ENCODE peak calls at places on chromosomes 4 and X, in four cellular contexts. One of them, this sample, is unnamed.

GRCh38 chrX:45505214-45505613 is 304.5 kb upstream of the DIPK2B start:
- DNase-seq in esophagus squamous epithelium: no peak
- DNase-seq in cardiac fibroblast: peak
- DNase-seq in lung: no peak
- DNase-seq in this sample: no peak

GRCh38 chr4:179989975-179990374 is 2253.2 kb upstream of the TENM3 start:
- DNase-seq in esophagus squamous epithelium: no peak
- DNase-seq in cardiac fibroblast: no peak
- DNase-seq in lung: no peak
- DNase-seq in this sample: peak

GRCh38 chr4:14880805-14881204 is 121.5 kb upstream of the CPEB2 start:
- DNase-seq in esophagus squamous epithelium: no peak
- DNase-seq in cardiac fibroblast: no peak
- DNase-seq in lung: no peak
- DNase-seq in this sample: no peak

GRCh38 chrX:129636175-129636681 is 18.5 kb downstream of the APLN start:
- DNase-seq in esophagus squamous epithelium: no peak
- DNase-seq in cardiac fibroblast: no peak
- DNase-seq in lung: no peak
- DNase-seq in this sample: no peak

GRCh38 chrX:94178145-94178790 is 504.3 kb downstream of the FAM133A start:
- DNase-seq in esophagus squamous epithelium: no peak
- DNase-seq in cardiac fibroblast: peak
- DNase-seq in lung: no peak
- DNase-seq in this sample: no peak

GRCh38 chrX:30364229-30364628 is 55.0 kb upstream of the NR0B1 start:
- DNase-seq in esophagus squamous epithelium: no peak
- DNase-seq in cardiac fibroblast: no peak
- DNase-seq in lung: no peak
- DNase-seq in this sample: no peak

GRCh38 chr4:4690854-4691253 is 149.0 kb upstream of the STX18 start:
- DNase-seq in esophagus squamous epithelium: no peak
- DNase-seq in cardiac fibroblast: no peak
- DNase-seq in lung: no peak
- DNase-seq in this sample: no peak

GRCh38 chrX:107541244-107541643 is 87.1 kb upstream of the PRPS1 start:
- DNase-seq in esophagus squamous epithelium: no peak
- DNase-seq in cardiac fibroblast: peak
- DNase-seq in lung: no peak
- DNase-seq in this sample: no peak

GRCh38 chr4:79576480-79576803 is 168.4 kb upstream of the GK2 start:
- DNase-seq in esophagus squamous epithelium: no peak
- DNase-seq in cardiac fibroblast: peak
- DNase-seq in lung: no peak
- DNase-seq in this sample: no peak

GRCh38 chr4:83438719-83439118 is 16.9 kb downstream of the HELQ start:
- DNase-seq in esophagus squamous epithelium: no peak
- DNase-seq in cardiac fibroblast: peak
- DNase-seq in lung: no peak
- DNase-seq in this sample: no peak

GRCh38 chr4:161663844-161664243 is 500.0 kb downstream of the FSTL5 start:
- DNase-seq in esophagus squamous epithelium: no peak
- DNase-seq in cardiac fibroblast: no peak
- DNase-seq in lung: no peak
- DNase-seq in this sample: no peak

GRCh38 chr4:177492022-177492421 is 49.8 kb upstream of the AGA start:
- DNase-seq in esophagus squamous epithelium: no peak
- DNase-seq in cardiac fibroblast: no peak
- DNase-seq in lung: no peak
- DNase-seq in this sample: no peak

GRCh38 chrX:107146670-107147069 is 28.0 kb upstream of the RBM41 start:
- DNase-seq in esophagus squamous epithelium: no peak
- DNase-seq in cardiac fibroblast: peak
- DNase-seq in lung: no peak
- DNase-seq in this sample: no peak

GRCh38 chr4:48635310-48635709 is 144.8 kb downstream of the FRYL start:
- DNase-seq in esophagus squamous epithelium: no peak
- DNase-seq in cardiac fibroblast: peak
- DNase-seq in lung: no peak
- DNase-seq in this sample: no peak

GRCh38 chr4:132001542-132001941 is 1147.6 kb upstream of the PCDH10 start:
- DNase-seq in esophagus squamous epithelium: no peak
- DNase-seq in cardiac fibroblast: peak
- DNase-seq in lung: no peak
- DNase-seq in this sample: no peak

GRCh38 chr4:7922466-7922865 is 17.2 kb downstream of the AFAP1 start:
- DNase-seq in esophagus squamous epithelium: no peak
- DNase-seq in cardiac fibroblast: no peak
- DNase-seq in lung: no peak
- DNase-seq in this sample: no peak

GRCh38 chrX:147917700-147918694 is 6.3 kb downstream of the FMR1 start:
- DNase-seq in esophagus squamous epithelium: no peak
- DNase-seq in cardiac fibroblast: peak
- DNase-seq in lung: no peak
- DNase-seq in this sample: peak

GRCh38 chrX:135740683-135741149 is 27.3 kb downstream of the CT45A3 start:
- DNase-seq in esophagus squamous epithelium: no peak
- DNase-seq in cardiac fibroblast: peak
- DNase-seq in lung: no peak
- DNase-seq in this sample: peak

GRCh38 chr4:61493041-61493440 is 292.9 kb downstream of the ADGRL3 start:
- DNase-seq in esophagus squamous epithelium: no peak
- DNase-seq in cardiac fibroblast: no peak
- DNase-seq in lung: no peak
- DNase-seq in this sample: no peak

GRCh38 chrX:153687121-153688039 is at the start of gene SLC6A8:
- DNase-seq in esophagus squamous epithelium: no peak
- DNase-seq in cardiac fibroblast: peak
- DNase-seq in lung: peak
- DNase-seq in this sample: no peak

GRCh38 chrX:112643721-112644120 is 36.0 kb downstream of the LHFPL1 start:
- DNase-seq in esophagus squamous epithelium: no peak
- DNase-seq in cardiac fibroblast: no peak
- DNase-seq in lung: no peak
- DNase-seq in this sample: peak

GRCh38 chrX:48703642-48704481 is 7.3 kb downstream of the SUV39H1 start:
- DNase-seq in esophagus squamous epithelium: no peak
- DNase-seq in cardiac fibroblast: peak
- DNase-seq in lung: no peak
- DNase-seq in this sample: no peak

GRCh38 chr4:126766266-126766665 is 866.5 kb upstream of the INTU start:
- DNase-seq in esophagus squamous epithelium: no peak
- DNase-seq in cardiac fibroblast: no peak
- DNase-seq in lung: no peak
- DNase-seq in this sample: no peak

GRCh38 chr4:58617226-58617625 is 1507.0 kb upstream of the IGFBP7 start:
- DNase-seq in esophagus squamous epithelium: no peak
- DNase-seq in cardiac fibroblast: no peak
- DNase-seq in lung: no peak
- DNase-seq in this sample: no peak

GRCh38 chrX:131752493-131753198 is 208.8 kb downstream of the OR13H1 start:
- DNase-seq in esophagus squamous epithelium: peak
- DNase-seq in cardiac fibroblast: no peak
- DNase-seq in lung: peak
- DNase-seq in this sample: peak

GRCh38 chr4:2588259-2588658 is 51.8 kb downstream of the FAM193A start:
- DNase-seq in esophagus squamous epithelium: no peak
- DNase-seq in cardiac fibroblast: no peak
- DNase-seq in lung: no peak
- DNase-seq in this sample: no peak

GRCh38 chr4:12852338-12853307 is 631.5 kb downstream of the RAB28 start:
- DNase-seq in esophagus squamous epithelium: no peak
- DNase-seq in cardiac fibroblast: peak
- DNase-seq in lung: no peak
- DNase-seq in this sample: peak

GRCh38 chr4:115841873-115842272 is 728.5 kb upstream of the NDST4 start:
- DNase-seq in esophagus squamous epithelium: no peak
- DNase-seq in cardiac fibroblast: no peak
- DNase-seq in lung: no peak
- DNase-seq in this sample: no peak

GRCh38 chrX:38970845-38971244 is 169.6 kb downstream of the MID1IP1 start:
- DNase-seq in esophagus squamous epithelium: no peak
- DNase-seq in cardiac fibroblast: no peak
- DNase-seq in lung: no peak
- DNase-seq in this sample: no peak

DNA sequence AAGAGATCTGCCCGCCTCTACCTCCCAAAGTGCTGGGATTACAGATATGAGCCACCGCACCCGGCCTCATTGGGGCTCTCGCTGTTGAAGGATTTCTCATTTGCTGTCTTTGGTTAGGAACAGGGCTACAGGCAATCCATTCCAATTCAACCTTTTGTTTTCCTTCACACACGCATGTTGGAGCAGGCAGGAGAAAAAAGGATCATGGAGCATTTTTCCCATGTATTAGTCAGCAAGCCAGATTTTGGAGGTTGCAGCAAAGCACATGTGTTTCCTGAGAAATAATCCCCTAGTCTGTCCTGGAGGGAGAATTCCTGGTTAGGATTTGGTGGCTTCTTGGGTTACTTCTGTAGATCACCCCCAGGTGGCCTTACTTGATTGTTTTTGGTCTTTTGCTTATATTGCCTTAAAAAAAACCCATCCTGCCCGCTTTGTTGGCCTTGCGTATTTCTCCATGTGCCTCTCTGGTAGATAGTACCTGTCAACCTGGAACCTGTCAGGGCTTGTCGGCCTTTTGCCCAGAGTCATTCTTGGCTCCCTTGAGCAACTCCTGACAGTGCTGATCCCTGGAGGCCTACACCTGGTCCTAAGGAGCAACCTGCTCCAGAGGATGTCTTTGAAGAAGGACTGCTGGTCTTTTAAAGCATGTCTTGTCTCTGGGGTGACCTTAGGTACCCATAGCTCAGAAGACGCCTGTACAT is 82.4 kb upstream of the CLCN4 start:
- DNase-seq in esophagus squamous epithelium: no peak
- DNase-seq in cardiac fibroblast: no peak
- DNase-seq in lung: no peak
- DNase-seq in this sample: no peak
- H3K4me3 ChIP-seq in esophagus squamous epithelium: no peak
- H3K4me3 ChIP-seq in cardiac fibroblast: no peak
- H3K4me3 ChIP-seq in lung: no peak
- H3K4me3 ChIP-seq in this sample: no peak

GRCh38 chr4:155796031-155796430 is 37.2 kb downstream of the GUCY1B1 start:
- DNase-seq in esophagus squamous epithelium: no peak
- DNase-seq in cardiac fibroblast: peak
- DNase-seq in lung: no peak
- DNase-seq in this sample: no peak
- TF ChIP-seq CTCF in esophagus squamous epithelium: peak
- TF ChIP-seq CTCF in cardiac fibroblast: peak
- TF ChIP-seq CTCF in lung: no peak
- TF ChIP-seq CTCF in this sample: peak

DNA sequence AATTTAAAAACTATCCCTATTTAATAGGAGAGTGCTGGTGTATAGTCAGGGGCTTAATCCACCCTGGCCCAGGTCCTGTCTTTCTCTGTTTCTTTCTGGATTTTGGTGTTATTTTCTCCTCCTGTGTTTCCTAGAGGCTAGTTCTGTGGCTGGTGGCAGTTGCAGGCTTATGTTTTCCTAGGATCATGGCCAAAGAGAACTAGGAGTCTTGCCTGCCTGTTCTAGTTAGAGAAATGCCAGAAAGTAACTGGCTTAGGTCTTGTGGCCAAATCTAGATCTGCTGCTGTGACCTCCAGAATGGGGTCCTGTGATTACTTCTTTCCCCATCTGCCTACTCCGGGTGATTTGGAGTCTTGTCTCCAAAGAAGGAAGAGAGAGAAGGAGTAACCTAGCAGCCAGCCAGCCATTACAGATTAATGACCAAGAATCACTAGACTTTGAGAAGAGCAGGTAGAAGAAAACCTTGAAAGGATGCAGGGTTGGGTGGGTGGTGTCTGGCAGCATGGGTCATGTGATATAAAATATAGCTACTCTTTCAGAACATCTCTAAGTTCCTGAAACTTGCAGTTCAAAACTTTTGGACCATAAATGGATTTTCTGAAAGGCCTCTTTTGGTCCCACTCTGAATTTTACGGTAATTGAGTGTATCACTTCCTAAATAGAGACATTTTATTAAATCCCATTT is 117.9 kb downstream of the STIM2 start:
- DNase-seq in esophagus squamous epithelium: no peak
- DNase-seq in cardiac fibroblast: no peak
- DNase-seq in lung: no peak
- DNase-seq in this sample: no peak
- H3K4me3 ChIP-seq in esophagus squamous epithelium: no peak
- H3K4me3 ChIP-seq in cardiac fibroblast: no peak
- H3K4me3 ChIP-seq in lung: no peak
- H3K4me3 ChIP-seq in this sample: no peak

GRCh38 chrX:117744958-117745357 is 371.7 kb downstream of the KLHL13 start:
- DNase-seq in esophagus squamous epithelium: no peak
- DNase-seq in cardiac fibroblast: no peak
- DNase-seq in lung: no peak
- DNase-seq in this sample: no peak

DNA sequence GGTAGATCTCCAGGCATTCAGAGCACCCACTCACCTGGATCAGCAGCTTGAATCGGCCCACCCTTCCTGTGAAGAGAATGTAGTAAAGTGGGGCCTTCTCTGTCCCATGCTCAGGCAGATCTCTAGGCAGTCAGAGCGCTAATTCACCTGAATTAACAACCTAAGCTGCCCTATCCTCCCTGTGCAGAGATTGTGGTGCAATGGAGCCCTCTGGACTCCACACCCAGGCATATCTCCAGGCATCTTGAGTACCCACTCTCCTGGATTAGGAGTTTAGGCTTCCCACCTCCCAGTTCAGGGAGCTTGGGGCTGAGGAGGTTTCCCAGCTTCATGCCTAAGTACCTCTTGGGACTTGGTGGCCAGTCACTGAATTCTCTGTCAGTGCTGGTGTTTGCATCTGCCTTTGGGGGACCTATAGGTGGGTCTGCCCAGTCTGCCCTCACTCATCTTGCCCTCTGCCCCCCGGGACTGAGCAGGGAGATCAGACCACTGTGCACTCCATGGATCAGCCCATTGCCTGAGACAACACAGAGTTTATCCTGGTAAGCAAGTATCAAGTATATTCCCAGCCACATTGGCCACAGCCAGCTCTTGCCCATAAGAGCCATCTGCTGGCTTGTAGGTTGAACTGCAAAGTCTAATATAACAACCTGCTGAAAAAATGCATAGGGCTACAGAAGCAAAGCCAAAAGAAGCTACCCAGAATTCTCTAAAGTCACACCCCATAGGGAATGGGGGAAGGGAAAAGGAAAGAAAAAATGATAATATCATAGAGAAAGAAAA is 372.9 kb downstream of the KLHL13 start:
- DNase-seq in esophagus squamous epithelium: no peak
- DNase-seq in cardiac fibroblast: no peak
- DNase-seq in lung: no peak
- DNase-seq in this sample: peak
- TF ChIP-seq CTCF in esophagus squamous epithelium: no peak
- TF ChIP-seq CTCF in cardiac fibroblast: no peak
- TF ChIP-seq CTCF in lung: no peak
- TF ChIP-seq CTCF in this sample: peak

DNA sequence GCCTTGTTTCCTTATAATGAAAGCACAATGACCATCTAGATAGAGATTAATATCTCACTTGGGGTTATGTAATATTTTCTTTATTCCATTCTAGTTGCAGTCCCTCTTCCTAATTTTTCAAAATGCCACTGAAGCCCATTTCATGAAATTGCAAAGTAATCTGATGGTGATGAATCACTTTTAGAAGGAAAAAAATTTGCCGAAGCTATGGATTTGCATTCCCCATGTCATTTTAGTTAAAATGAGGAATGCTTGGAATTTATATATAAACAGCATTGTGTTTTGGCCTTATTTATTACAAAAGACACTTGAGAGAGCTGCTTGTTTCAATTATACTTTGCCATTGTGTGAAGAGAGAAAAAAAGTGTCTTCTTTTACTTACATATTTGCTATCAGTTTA is 241.7 kb upstream of the TEX13A start:
- DNase-seq in esophagus squamous epithelium: no peak
- DNase-seq in cardiac fibroblast: peak
- DNase-seq in lung: no peak
- DNase-seq in this sample: no peak
- H3K4me3 ChIP-seq in esophagus squamous epithelium: no peak
- H3K4me3 ChIP-seq in cardiac fibroblast: no peak
- H3K4me3 ChIP-seq in lung: no peak
- H3K4me3 ChIP-seq in this sample: no peak